ENCODE peak calls at places on chromosome 5, in six cellular contexts. I is GM23338, B is fibroblast of lung, D is ovary, V is heart right ventricle, X is SJSA1. U is an unnamed sample.

GRCh38 chr5:132674671-132675506 is 1.1 kb downstream of the IL4 start:
- DNase-seq in B (peak), X (peak), V (no peak), I (no peak), D (no peak), U (peak)

GRCh38 chr5:132100672-132101261 is 27.2 kb downstream of the CSF2 start:
- DNase-seq in D (no peak), B (no peak), V (no peak), X (no peak), I (no peak), U (no peak)

GRCh38 chr5:180526265-180526664 is 32.1 kb downstream of the CNOT6 start:
- DNase-seq in I (no peak), V (no peak), B (no peak), D (no peak), X (no peak), U (no peak)

GRCh38 chr5:16521561-16522090 is 56.0 kb upstream of the ZNF622 start:
- DNase-seq in D (no peak), B (no peak), I (no peak), X (no peak), V (no peak), U (no peak)

GRCh38 chr5:72392326-72392733 is 72.2 kb downstream of the PTCD2 start:
- DNase-seq in V (no peak), D (no peak), I (no peak), X (no peak), B (peak), U (no peak)

GRCh38 chr5:141121563-141121962 is at the start of gene PCDHB4:
- DNase-seq in X (no peak), I (peak), D (peak), B (peak), V (no peak), U (no peak)

GRCh38 chr5:137819768-137820167 is 47.9 kb upstream of the MYOT start:
- DNase-seq in X (no peak), V (no peak), D (no peak), I (no peak), B (no peak), U (no peak)

GRCh38 chr5:74017112-74017511 is 391.1 kb downstream of the ARHGEF28 start:
- DNase-seq in X (no peak), B (no peak), D (no peak), I (no peak), V (no peak), U (peak)

GRCh38 chr5:155616779-155617392 is 603.3 kb downstream of the KIF4B start:
- DNase-seq in V (peak), I (peak), B (no peak), X (no peak), D (peak), U (no peak)

GRCh38 chr5:173441053-173441628 is 112.9 kb upstream of the STC2 start:
- DNase-seq in I (no peak), V (no peak), X (no peak), B (no peak), D (no peak), U (no peak)

GRCh38 chr5:62395210-62395950 is 8.3 kb downstream of the DIMT1 start:
- DNase-seq in B (peak), I (no peak), D (no peak), X (peak), V (no peak), U (no peak)

GRCh38 chr5:112742424-112742823 is 4.7 kb downstream of the APC start:
- DNase-seq in D (no peak), V (no peak), X (no peak), I (no peak), B (peak), U (no peak)

GRCh38 chr5:78574157-78574673 is 74.4 kb downstream of the LHFPL2 start:
- DNase-seq in I (no peak), B (no peak), X (no peak), D (no peak), V (no peak), U (no peak)

GRCh38 chr5:151105561-151105960 is 24.7 kb upstream of the TNIP1 start:
- DNase-seq in D (no peak), V (no peak), B (no peak), X (no peak), I (no peak), U (no peak)

GRCh38 chr5:151106509-151106908 is 25.7 kb upstream of the TNIP1 start:
- DNase-seq in I (no peak), V (no peak), X (no peak), B (no peak), D (no peak), U (no peak)

GRCh38 chr5:151104795-151105194 is 24.0 kb upstream of the TNIP1 start:
- DNase-seq in B (peak), I (no peak), D (peak), V (no peak), X (no peak), U (no peak)

GRCh38 chr5:151107084-151107483 is 26.2 kb upstream of the TNIP1 start:
- DNase-seq in I (no peak), X (no peak), V (no peak), D (no peak), B (no peak), U (no peak)

GRCh38 chr5:151106073-151106472 is 25.2 kb upstream of the TNIP1 start:
- DNase-seq in B (no peak), V (no peak), I (no peak), X (no peak), D (no peak), U (no peak)
- H3K27ac ChIP-seq in B (no peak), V (no peak), I (no peak), X (no peak), D (no peak), U (no peak)

GRCh38 chr5:154359222-154359583 is 86.6 kb upstream of the SAP30L start:
- DNase-seq in X (no peak), D (peak), I (no peak), B (no peak), V (no peak), U (no peak)
- H3K27ac ChIP-seq in X (no peak), D (peak), I (no peak), B (peak), V (no peak), U (no peak)

GRCh38 chr5:153632748-153633290 is 142.3 kb downstream of the GRIA1 start:
- DNase-seq in B (no peak), X (no peak), I (peak), V (no peak), D (no peak), U (no peak)
- H3K27ac ChIP-seq in B (no peak), X (no peak), I (no peak), V (no peak), D (no peak), U (no peak)

GRCh38 chr5:36948041-36948440 is 71.5 kb downstream of the NIPBL start:
- DNase-seq in X (peak), B (peak), V (no peak), I (no peak), D (no peak), U (no peak)
- H3K27ac ChIP-seq in X (peak), B (no peak), V (no peak), I (no peak), D (no peak), U (no peak)

GRCh38 chr5:58922392-58923171 is 339.7 kb downstream of the RAB3C start:
- DNase-seq in I (no peak), B (peak), D (peak), X (no peak), V (peak), U (peak)
- H3K27ac ChIP-seq in I (no peak), B (no peak), D (no peak), X (no peak), V (peak), U (peak)

GRCh38 chr5:160312960-160313734 is 783 bp upstream of the CCNJL start:
- DNase-seq in D (no peak), X (no peak), I (no peak), V (no peak), B (no peak), U (no peak)
- H3K27ac ChIP-seq in D (no peak), X (no peak), I (peak), V (peak), B (no peak), U (no peak)

GRCh38 chr5:5021436-5021835 is 118.7 kb upstream of the ADAMTS16 start:
- DNase-seq in X (no peak), D (no peak), V (no peak), B (no peak), I (no peak), U (no peak)

GRCh38 chr5:5026407-5026780 is 113.7 kb upstream of the ADAMTS16 start:
- DNase-seq in B (no peak), D (no peak), V (no peak), X (no peak), I (no peak), U (no peak)

GRCh38 chr5:5025774-5026406 is 114.2 kb upstream of the ADAMTS16 start:
- DNase-seq in V (no peak), D (no peak), X (peak), I (peak), B (no peak), U (no peak)

DNA sequence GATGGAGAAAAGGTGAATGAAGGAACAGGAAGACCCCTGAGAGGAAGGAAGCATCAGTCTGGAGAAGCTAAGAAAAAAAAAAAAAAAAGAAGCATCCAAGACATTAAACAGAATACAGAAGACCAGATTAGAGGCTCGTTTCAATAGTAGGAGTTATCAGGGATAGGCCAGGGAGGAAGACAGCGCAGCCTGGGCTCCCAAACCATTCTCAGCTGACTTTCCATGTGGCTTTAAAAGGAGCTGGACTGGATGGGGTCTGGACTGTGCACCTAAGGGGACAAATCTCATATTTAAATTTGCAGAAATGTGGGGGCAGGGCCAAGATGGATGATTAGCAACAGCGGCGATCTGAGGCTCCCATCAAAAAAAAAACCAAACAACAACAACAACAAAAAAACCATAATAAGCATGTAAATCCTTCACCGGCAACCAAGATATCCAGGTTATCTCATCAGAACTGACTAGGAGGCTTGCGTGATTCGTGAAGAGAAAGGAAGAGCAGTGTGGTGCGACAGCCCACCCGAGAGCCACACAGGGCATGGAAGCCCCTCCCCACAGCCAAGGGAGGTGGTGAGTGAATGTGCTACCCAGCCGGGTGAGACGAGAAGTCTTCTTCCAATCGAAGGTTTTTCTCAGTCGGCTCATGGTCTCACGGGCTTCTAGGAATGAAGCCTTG is 114.9 kb upstream of the ADAMTS16 start:
- DNase-seq in I (no peak), V (no peak), X (no peak), D (no peak), B (no peak), U (no peak)
- H3K27ac ChIP-seq in I (no peak), V (no peak), X (no peak), D (no peak), B (no peak), U (no peak)